ENCODE peak calls at places on chromosomes 5 and 9, in eight cellular contexts. P, R, V, A, H, B, M and S are unnamed samples. For H3K27me3, the result is how much of the 10 kb centered on the place peaks cover.

GRCh38 chr9:69044226-69045219 is 9.0 kb downstream of the FXN start:
- DNase-seq in P (no peak), R (no peak), V (peak), A (peak), H (peak), B (no peak), M (no peak), S (no peak)

GRCh38 chr5:175821790-175822211 is 49.6 kb upstream of the CPLX2 start:
- DNase-seq in P (no peak), R (no peak), V (no peak), A (no peak), H (no peak), B (no peak), M (no peak), S (no peak)

GRCh38 chr9:5630038-5630507 is 1.2 kb downstream of the RIC1 start:
- DNase-seq in P (no peak), R (no peak), V (peak), A (no peak), H (no peak), B (no peak), M (no peak), S (no peak)

GRCh38 chr5:44388504-44389409 is 463 bp downstream of the FGF10 start:
- DNase-seq in P (no peak), R (peak), V (no peak), A (peak), H (no peak), B (no peak), M (peak), S (peak)

GRCh38 chr5:82758881-82759280 is 318.3 kb downstream of the TMEM167A start:
- DNase-seq in P (no peak), R (no peak), V (no peak), A (no peak), H (no peak), B (no peak), M (no peak), S (no peak)

GRCh38 chr5:83714780-83715179 is 5.9 kb downstream of the HAPLN1 start:
- DNase-seq in P (no peak), R (no peak), V (no peak), A (no peak), H (no peak), B (no peak), M (no peak), S (no peak)

GRCh38 chr9:90641868-90642558 is 611 bp downstream of the DIRAS2 start:
- DNase-seq in P (no peak), R (no peak), V (no peak), A (no peak), H (no peak), B (no peak), M (no peak), S (no peak)

GRCh38 chr5:124377386-124377785 is 369.1 kb downstream of the ZNF608 start:
- DNase-seq in P (no peak), R (no peak), V (no peak), A (no peak), H (no peak), B (no peak), M (no peak), S (no peak)

GRCh38 chr5:669842-670395 is 23.2 kb downstream of the TPPP start:
- DNase-seq in P (no peak), R (no peak), V (no peak), A (peak), H (no peak), B (no peak), M (no peak), S (no peak)

GRCh38 chr5:72498284-72498683 is 8.9 kb downstream of the ZNF366 start:
- DNase-seq in P (no peak), R (no peak), V (no peak), A (no peak), H (no peak), B (no peak), M (no peak), S (no peak)

GRCh38 chr9:36847781-36848673 is 186.0 kb downstream of the PAX5 start:
- DNase-seq in P (no peak), R (no peak), V (no peak), A (no peak), H (no peak), B (no peak), M (no peak), S (no peak)

GRCh38 chr5:132557425-132557805 is 638 bp downstream of the RAD50 start:
- DNase-seq in P (peak), R (peak), V (peak), A (no peak), H (peak), B (peak), M (peak), S (no peak)

GRCh38 chr9:109793196-109793595 is 13.2 kb downstream of the PALM2AKAP2 start:
- DNase-seq in P (no peak), R (no peak), V (no peak), A (no peak), H (peak), B (no peak), M (no peak), S (no peak)

GRCh38 chr9:131474711-131475110 is 28.0 kb upstream of the POMT1 start:
- DNase-seq in P (no peak), R (no peak), V (no peak), A (peak), H (no peak), B (no peak), M (no peak), S (no peak)

GRCh38 chr5:56476487-56476856 is 243.3 kb upstream of the ANKRD55 start:
- DNase-seq in P (no peak), R (no peak), V (no peak), A (no peak), H (no peak), B (no peak), M (no peak), S (no peak)

GRCh38 chr5:130400091-130400490 is 495.8 kb downstream of the CHSY3 start:
- DNase-seq in P (no peak), R (no peak), V (no peak), A (no peak), H (no peak), B (no peak), M (no peak), S (no peak)

GRCh38 chr5:73999306-73999705 is 373.3 kb downstream of the ARHGEF28 start:
- DNase-seq in P (no peak), R (no peak), V (no peak), A (no peak), H (no peak), B (no peak), M (no peak), S (no peak)

GRCh38 chr9:69577123-69577522 is 95.0 kb downstream of the APBA1 start:
- DNase-seq in P (no peak), R (no peak), V (no peak), A (no peak), H (no peak), B (no peak), M (no peak), S (no peak)

GRCh38 chr5:181190711-181191525 is 14.1 kb downstream of the TRIM7 start:
- DNase-seq in P (peak), R (no peak), V (peak), A (no peak), H (peak), B (peak), M (peak), S (no peak)

GRCh38 chr9:111301195-111301594 is 28.8 kb downstream of the OR2K2 start:
- DNase-seq in P (no peak), R (no peak), V (no peak), A (no peak), H (no peak), B (no peak), M (no peak), S (no peak)

GRCh38 chr9:127225747-127226646 is 38.6 kb upstream of the GARNL3 start:
- DNase-seq in P (no peak), R (no peak), V (no peak), A (peak), H (peak), B (no peak), M (no peak), S (no peak)

GRCh38 chr9:123225374-123225813 is 43.0 kb downstream of the STRBP start:
- DNase-seq in P (peak), R (no peak), V (peak), A (no peak), H (peak), B (peak), M (no peak), S (no peak)

GRCh38 chr5:129460951-129461815 is 1.1 kb downstream of the ADAMTS19 start:
- DNase-seq in P (peak), R (peak), V (peak), A (no peak), H (no peak), B (peak), M (peak), S (peak)

GRCh38 chr5:16922430-16922829 is 13.7 kb downstream of the MYO10 start:
- DNase-seq in P (no peak), R (no peak), V (no peak), A (no peak), H (no peak), B (no peak), M (no peak), S (no peak)

GRCh38 chr5:56585973-56586740 is 229.2 kb upstream of the MAP3K1 start:
- DNase-seq in P (peak), R (peak), V (no peak), A (peak), H (peak), B (no peak), M (peak), S (no peak)

GRCh38 chr9:13279284-13280162 is at the start of gene MPDZ:
- DNase-seq in P (peak), R (peak), V (peak), A (peak), H (peak), B (no peak), M (peak), S (peak)

GRCh38 chr5:78930742-78931141 is 54.4 kb downstream of the ARSB start:
- DNase-seq in P (no peak), R (no peak), V (no peak), A (no peak), H (no peak), B (no peak), M (no peak), S (no peak)

GRCh38 chr9:129323376-129323998 is 145.4 kb upstream of the IER5L start:
- DNase-seq in P (no peak), R (no peak), V (no peak), A (peak), H (peak), B (no peak), M (peak), S (no peak)

GRCh38 chr5:66595877-66596790 is at the start of gene MAST4:
- DNase-seq in P (peak), R (peak), V (peak), A (peak), H (peak), B (peak), M (peak), S (peak)

GRCh38 chr9:93536874-93537273 is 39.5 kb upstream of the PHF2 start:
- DNase-seq in P (no peak), R (no peak), V (no peak), A (no peak), H (no peak), B (no peak), M (no peak), S (no peak)

GRCh38 chr5:26568316-26568715 is 470.1 kb downstream of the CDH9 start:
- DNase-seq in P (no peak), R (no peak), V (no peak), A (no peak), H (no peak), B (no peak), M (no peak), S (peak)

GRCh38 chr5:55918097-55919035 is 67.2 kb downstream of the IL31RA start:
- DNase-seq in P (no peak), R (no peak), V (no peak), A (peak), H (peak), B (no peak), M (no peak), S (no peak)

GRCh38 chr9:115673599-115673998 is 480.0 kb upstream of the PAPPA start:
- DNase-seq in P (no peak), R (peak), V (no peak), A (peak), H (no peak), B (no peak), M (no peak), S (no peak)

GRCh38 chr5:141753143-141753970 is 71.3 kb upstream of the ARAP3 start:
- DNase-seq in P (no peak), R (no peak), V (no peak), A (no peak), H (no peak), B (no peak), M (no peak), S (peak)

GRCh38 chr5:10599828-10600227 is 36.0 kb downstream of the ANKRD33B start:
- DNase-seq in P (no peak), R (no peak), V (no peak), A (no peak), H (no peak), B (no peak), M (no peak), S (no peak)

GRCh38 chr5:96259211-96259772 is 173.8 kb downstream of the PCSK1 start:
- DNase-seq in P (no peak), R (no peak), V (no peak), A (no peak), H (no peak), B (no peak), M (no peak), S (no peak)

DNA sequence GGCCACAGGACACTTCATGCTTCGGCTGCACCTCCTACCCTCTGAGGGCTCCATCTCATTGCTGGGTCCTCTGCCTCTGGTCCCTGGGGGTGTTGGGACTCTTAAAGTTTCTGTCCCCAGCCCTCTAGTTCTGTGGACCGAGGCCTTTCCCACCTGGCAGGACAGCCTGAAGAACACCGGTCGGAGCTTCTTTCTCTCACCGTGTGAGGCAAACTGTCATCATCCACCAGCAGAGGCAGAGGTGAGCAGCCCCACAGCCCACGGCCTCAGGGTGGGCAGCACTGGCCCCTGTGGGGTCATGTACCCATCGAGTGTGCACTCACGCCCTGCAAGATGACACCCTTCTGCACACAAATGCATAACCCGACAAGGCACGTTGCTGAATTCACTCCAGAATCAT is 49.9 kb downstream of the IRX2 start:
- DNase-seq in P (no peak), R (no peak), V (no peak), A (no peak), H (no peak), B (no peak), M (no peak), S (no peak)
- H3K27me3 ChIP-seq in P (under half), R (under half), V (under half), A (under half), H (under half), B (under half), M (under half), S (under half)

GRCh38 chr5:179266291-179267070 is 78.8 kb downstream of the ADAMTS2 start:
- DNase-seq in P (no peak), R (peak), V (peak), A (no peak), H (no peak), B (peak), M (peak), S (no peak)
- H3K27ac ChIP-seq in P (no peak), R (peak), V (no peak), A (peak), H (no peak), B (no peak), M (peak), S (no peak)

GRCh38 chr5:154374264-154374663 is 71.5 kb upstream of the SAP30L start:
- DNase-seq in P (no peak), R (no peak), V (no peak), A (no peak), H (no peak), B (no peak), M (no peak), S (no peak)
- H3K27me3 ChIP-seq in P (under half), R (under half), V (under half), A (under half), H (under half), B (under half), M (under half), S (under half)

DNA sequence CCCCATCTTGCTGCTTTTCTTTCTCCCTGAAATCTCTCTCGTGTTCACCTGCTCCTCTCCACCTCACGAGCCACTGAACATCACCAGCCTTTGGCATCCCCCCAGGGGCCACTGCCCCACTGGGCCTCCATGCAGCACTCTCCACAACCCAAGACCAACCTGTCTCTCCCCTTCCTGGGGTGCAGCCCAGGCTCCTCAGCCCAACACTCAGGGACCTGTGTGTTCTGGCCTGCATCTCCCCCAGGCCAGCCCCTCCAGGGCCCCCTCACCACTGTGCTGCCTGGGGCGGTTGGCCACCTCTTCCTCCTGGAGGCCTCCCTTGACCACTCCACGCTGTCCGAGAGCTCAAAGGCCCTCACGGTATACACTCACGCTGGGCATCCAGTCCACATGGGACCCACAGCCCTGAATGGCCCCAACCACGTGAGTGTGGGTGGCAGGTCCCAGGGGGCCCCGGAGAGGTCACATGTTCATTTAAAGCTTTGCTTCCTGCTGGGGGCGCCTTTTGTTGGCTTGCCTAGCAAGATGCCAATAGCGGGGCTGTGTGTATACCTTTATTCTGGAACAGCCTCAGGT is 453 bp upstream of the DOK3 start:
- DNase-seq in P (no peak), R (no peak), V (no peak), A (no peak), H (no peak), B (no peak), M (no peak), S (no peak)
- H3K27ac ChIP-seq in P (peak), R (no peak), V (no peak), A (no peak), H (peak), B (no peak), M (no peak), S (no peak)

GRCh38 chr5:135151256-135151655 is 117.2 kb upstream of the PITX1 start:
- DNase-seq in P (no peak), R (no peak), V (no peak), A (no peak), H (no peak), B (no peak), M (no peak), S (no peak)
- H3K27me3 ChIP-seq in P (under half), R (under half), V (under half), A (under half), H (under half), B (under half), M (under half), S (under half)

GRCh38 chr5:176900783-176901204 is 1.6 kb upstream of the HK3 start:
- DNase-seq in P (no peak), R (no peak), V (no peak), A (no peak), H (no peak), B (no peak), M (no peak), S (no peak)
- H3K27ac ChIP-seq in P (no peak), R (no peak), V (no peak), A (no peak), H (no peak), B (no peak), M (no peak), S (no peak)